ENCODE peak calls at places on chromosomes 2 and 18, in six cellular contexts. F, N, E, Z, L and J are unnamed samples. For H3K4me1, the result is how much of the 10 kb centered on the place peaks cover.

GRCh38 chr2:44929680-44930273 is 11.7 kb upstream of the SIX3 start:
- DNase-seq in F (no peak), N (no peak), E (no peak), Z (no peak), L (no peak), J (no peak)

GRCh38 chr2:222025891-222026271 is 272.9 kb downstream of the PAX3 start:
- DNase-seq in F (no peak), N (no peak), E (no peak), Z (no peak), L (no peak), J (peak)

GRCh38 chr2:88810017-88810416 is 118.5 kb downstream of the RPIA start:
- DNase-seq in F (no peak), N (no peak), E (no peak), Z (no peak), L (no peak), J (no peak)

GRCh38 chr2:66555511-66556324 is 120.8 kb downstream of the MEIS1 start:
- DNase-seq in F (no peak), N (no peak), E (no peak), Z (no peak), L (peak), J (no peak)

GRCh38 chr18:4107049-4107459 is 348.1 kb downstream of the DLGAP1 start:
- DNase-seq in F (no peak), N (no peak), E (no peak), Z (no peak), L (no peak), J (no peak)

GRCh38 chr2:46273225-46273863 is 23.9 kb upstream of the EPAS1 start:
- DNase-seq in F (no peak), N (no peak), E (peak), Z (no peak), L (no peak), J (no peak)

GRCh38 chr18:9705183-9705864 is 2.8 kb upstream of the RAB31 start:
- DNase-seq in F (no peak), N (no peak), E (no peak), Z (no peak), L (peak), J (no peak)

GRCh38 chr18:46148810-46149209 is 44.6 kb downstream of the HAUS1 start:
- DNase-seq in F (peak), N (peak), E (peak), Z (no peak), L (peak), J (peak)

GRCh38 chr18:6719098-6719913 is 10.2 kb upstream of the ARHGAP28 start:
- DNase-seq in F (no peak), N (no peak), E (no peak), Z (no peak), L (no peak), J (no peak)

GRCh38 chr2:22801071-22801470 is 583.9 kb upstream of the KLHL29 start:
- DNase-seq in F (no peak), N (no peak), E (no peak), Z (no peak), L (no peak), J (no peak)

GRCh38 chr2:69781321-69782248 is 39.7 kb downstream of the ANXA4 start:
- DNase-seq in F (no peak), N (no peak), E (peak), Z (no peak), L (no peak), J (peak)

GRCh38 chr18:4878480-4878879 is 318.6 kb downstream of the AKAIN1 start:
- DNase-seq in F (no peak), N (no peak), E (no peak), Z (no peak), L (no peak), J (no peak)

GRCh38 chr2:27681844-27682243 is 18.2 kb downstream of the SLC4A1AP start:
- DNase-seq in F (no peak), N (no peak), E (no peak), Z (no peak), L (peak), J (no peak)

GRCh38 chr2:11855120-11855760 is 108.8 kb downstream of the LPIN1 start:
- DNase-seq in F (no peak), N (no peak), E (no peak), Z (no peak), L (no peak), J (no peak)

GRCh38 chr2:48934807-48935206 is 179.3 kb upstream of the LHCGR start:
- DNase-seq in F (no peak), N (no peak), E (no peak), Z (no peak), L (no peak), J (no peak)

GRCh38 chr2:222319576-222320440 is 21.0 kb upstream of the PAX3 start:
- DNase-seq in F (no peak), N (no peak), E (peak), Z (no peak), L (peak), J (peak)

GRCh38 chr2:69770193-69770702 is 28.3 kb downstream of the ANXA4 start:
- DNase-seq in F (no peak), N (peak), E (no peak), Z (no peak), L (peak), J (no peak)

GRCh38 chr2:98768765-98769476 is 38.0 kb upstream of the MGAT4A start:
- DNase-seq in F (no peak), N (no peak), E (no peak), Z (no peak), L (peak), J (no peak)

GRCh38 chr18:53887447-53887846 is 337.0 kb downstream of the MBD2 start:
- DNase-seq in F (no peak), N (no peak), E (no peak), Z (no peak), L (peak), J (no peak)

GRCh38 chr18:76451475-76452331 is 43.3 kb downstream of the ZNF516 start:
- DNase-seq in F (no peak), N (no peak), E (no peak), Z (no peak), L (no peak), J (peak)

GRCh38 chr18:25349131-25349925 is 2.6 kb downstream of the ZNF521 start:
- DNase-seq in F (no peak), N (no peak), E (peak), Z (peak), L (peak), J (peak)

GRCh38 chr2:113214141-113214540 is 40.4 kb downstream of the PSD4 start:
- DNase-seq in F (no peak), N (no peak), E (no peak), Z (no peak), L (no peak), J (no peak)

DNA sequence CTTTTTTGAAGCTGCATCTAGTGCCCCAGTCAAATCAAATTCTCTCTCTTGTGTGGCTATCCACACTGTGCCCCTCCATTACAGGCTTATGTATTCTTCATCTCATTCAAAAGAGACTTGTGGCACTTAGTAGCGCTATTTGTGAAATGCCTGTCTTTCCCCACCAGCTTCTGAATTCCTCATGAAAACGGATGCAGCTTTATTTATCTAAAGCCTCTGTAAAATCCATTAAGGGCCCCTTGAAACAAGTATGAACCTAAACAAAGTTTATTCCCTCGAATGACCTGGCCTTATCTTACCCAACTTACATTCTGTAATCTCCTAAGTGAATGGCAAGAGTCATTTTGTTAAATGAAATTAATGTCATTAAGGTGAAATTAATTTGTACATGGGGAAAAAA is 417.4 kb upstream of the PIK3C3 start:
- DNase-seq in F (no peak), N (no peak), E (no peak), Z (no peak), L (no peak), J (no peak)
- H3K4me1 ChIP-seq in F (under half), N (under half), E (under half), Z (under half), L (half or more), J (under half)

GRCh38 chr18:8684577-8684976 is 20.8 kb upstream of the MTCL1 start:
- DNase-seq in F (no peak), N (no peak), E (no peak), Z (no peak), L (no peak), J (no peak)
- H3K4me1 ChIP-seq in F (under half), N (under half), E (under half), Z (under half), L (under half), J (under half)

GRCh38 chr2:158993030-158993429 is 24.6 kb downstream of the TANC1 start:
- DNase-seq in F (no peak), N (no peak), E (no peak), Z (no peak), L (no peak), J (no peak)

GRCh38 chr2:158990397-158991209 is 22.2 kb downstream of the TANC1 start:
- DNase-seq in F (no peak), N (no peak), E (no peak), Z (no peak), L (peak), J (no peak)

GRCh38 chr2:158984554-158985207 is 16.2 kb downstream of the TANC1 start:
- DNase-seq in F (no peak), N (no peak), E (peak), Z (peak), L (no peak), J (no peak)

GRCh38 chr2:158988501-158988900 is 20.1 kb downstream of the TANC1 start:
- DNase-seq in F (no peak), N (no peak), E (peak), Z (no peak), L (no peak), J (no peak)

DNA sequence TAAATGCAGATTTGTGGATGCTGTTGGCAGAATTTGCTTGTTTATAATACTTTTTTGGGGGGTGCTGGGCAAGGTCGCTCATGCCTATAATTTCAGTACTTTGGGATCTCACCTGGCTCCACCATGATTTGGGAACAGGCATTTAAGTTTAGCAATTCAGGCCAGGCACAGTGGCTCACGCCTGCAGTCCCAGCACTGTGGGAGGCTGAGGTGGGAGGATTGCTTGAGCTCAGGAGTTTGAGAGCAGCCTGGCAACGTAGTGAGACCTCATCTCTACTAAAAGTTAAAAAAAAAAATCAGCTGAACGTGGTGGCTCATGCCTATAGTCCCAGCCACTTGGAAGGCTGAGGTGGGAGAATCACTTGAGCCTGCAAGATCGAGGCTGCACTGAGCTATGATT is 20.7 kb downstream of the TANC1 start:
- DNase-seq in F (no peak), N (no peak), E (no peak), Z (no peak), L (no peak), J (no peak)
- H3K4me1 ChIP-seq in F (under half), N (under half), E (half or more), Z (half or more), L (under half), J (under half)

DNA sequence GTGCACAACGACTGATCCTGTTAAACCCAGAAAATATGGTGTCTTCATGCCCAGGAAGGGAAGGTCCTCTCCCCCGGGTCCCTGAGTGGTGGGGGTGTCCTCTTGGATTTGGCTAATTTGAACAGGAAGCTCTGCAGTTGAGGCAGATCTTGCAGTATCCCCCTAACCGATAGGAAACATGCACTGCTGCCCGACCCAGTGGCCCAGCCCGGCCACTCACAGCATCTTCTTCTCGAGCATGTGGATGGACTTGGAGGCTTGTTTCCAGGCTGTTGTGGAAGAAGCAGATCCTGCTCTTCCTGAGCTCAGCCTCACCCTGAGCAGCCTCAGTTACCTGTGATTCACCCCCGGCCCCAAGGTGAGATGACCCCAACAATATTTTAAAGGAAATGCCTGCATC is 46.4 kb upstream of the ASB1 start:
- DNase-seq in F (no peak), N (no peak), E (no peak), Z (no peak), L (no peak), J (no peak)
- H3K4me1 ChIP-seq in F (under half), N (under half), E (under half), Z (under half), L (under half), J (under half)

DNA sequence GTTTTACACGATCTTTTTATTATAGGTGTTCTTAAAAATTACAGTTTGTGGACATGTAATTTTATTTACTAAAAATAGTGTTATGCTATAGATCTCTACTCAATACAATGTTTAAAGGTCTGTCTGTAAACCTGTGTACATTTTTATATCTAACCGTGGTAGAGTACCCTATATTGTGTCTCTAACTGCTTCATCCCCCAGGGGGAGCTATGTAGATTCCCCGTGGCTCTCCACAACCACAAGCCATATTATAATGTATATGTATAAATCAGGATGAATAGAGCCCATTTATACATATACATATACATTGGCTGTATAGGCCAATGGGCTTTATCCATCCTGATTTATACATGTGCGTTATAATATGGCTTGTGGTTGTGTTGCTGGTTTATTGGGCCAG is 59.4 kb downstream of the ADAM23 start:
- DNase-seq in F (no peak), N (no peak), E (no peak), Z (no peak), L (no peak), J (no peak)
- H3K4me1 ChIP-seq in F (under half), N (under half), E (under half), Z (under half), L (under half), J (under half)

DNA sequence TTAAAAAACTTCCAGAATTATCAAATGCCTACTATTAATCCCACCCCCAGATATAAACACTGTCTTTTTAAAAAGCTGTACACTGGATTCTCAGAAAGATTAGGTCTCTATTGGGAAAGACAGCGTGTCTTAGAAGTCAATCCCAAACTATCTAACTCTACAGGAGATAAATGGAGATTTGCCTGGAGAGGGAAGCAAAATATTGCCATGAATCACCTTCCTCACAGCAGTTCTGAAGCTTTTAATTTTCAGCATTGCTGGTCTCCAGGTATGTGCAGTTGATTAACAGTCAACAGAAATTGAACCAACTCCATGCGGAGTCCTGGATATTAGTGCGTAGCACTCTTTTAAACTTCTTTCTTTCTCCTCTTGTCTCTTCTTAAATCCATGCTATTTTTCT is 122.2 kb downstream of the DSC3 start:
- DNase-seq in F (no peak), N (no peak), E (no peak), Z (no peak), L (no peak), J (no peak)
- H3K4me1 ChIP-seq in F (under half), N (under half), E (under half), Z (under half), L (under half), J (under half)

DNA sequence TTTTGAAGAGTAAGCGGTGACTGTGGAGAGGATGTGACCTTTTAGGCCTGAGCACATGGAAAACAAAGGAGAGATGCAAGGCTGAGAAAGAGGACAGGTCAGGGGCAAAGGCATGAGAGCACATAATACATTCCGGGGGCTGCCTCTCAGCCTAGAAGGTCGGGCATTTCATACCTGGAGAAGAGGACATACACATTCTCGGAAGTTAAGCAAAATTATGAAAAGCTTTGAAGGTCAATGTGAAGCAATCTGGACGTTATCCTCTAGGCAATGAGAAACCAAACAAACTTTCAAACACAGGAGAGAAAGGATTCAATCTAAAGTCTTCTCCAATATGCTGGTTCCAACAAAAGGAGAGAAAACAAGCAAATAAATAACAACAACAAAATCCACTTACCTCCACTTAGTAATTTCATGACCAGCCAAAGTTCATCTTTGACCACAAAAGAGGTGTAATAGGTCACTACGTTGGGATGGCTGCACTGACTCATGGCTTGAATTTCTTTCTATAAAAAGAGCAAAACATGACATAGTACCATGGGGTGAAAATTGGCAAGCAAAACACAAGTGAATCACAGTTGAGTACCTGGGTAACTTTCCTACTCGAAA is 80.4 kb downstream of the STK39 start:
- DNase-seq in F (no peak), N (no peak), E (no peak), Z (no peak), L (no peak), J (no peak)
- H3K4me1 ChIP-seq in F (under half), N (under half), E (under half), Z (under half), L (under half), J (under half)